ENCODE peak calls at places on chromosomes 6 and 20, in seven cellular contexts. R is breast epithelium, A is GDM1, V is ELR, Y is fibroblast of mammary gland, D is mesothelial cell of epicardium, S is iris pigment epithelial cell. E is an unnamed sample.

GRCh38 chr20:20820780-20821495 is 108.5 kb upstream of the RALGAPA2 start:
- DNase-seq in V (peak; percentile 27), D (no peak), Y (no peak), A (no peak), R (no peak), S (no peak), E (no peak)

GRCh38 chr6:111615916-111616612 is 10.4 kb upstream of the TRAF3IP2 start:
- DNase-seq in A (no peak), V (no peak), D (no peak), S (no peak), R (no peak), Y (no peak), E (no peak)

GRCh38 chr6:5135783-5136376 is 50.7 kb downstream of the PPP1R3G start:
- DNase-seq in S (peak; percentile 43), A (no peak), V (peak; percentile 60), D (no peak), R (no peak), Y (peak; percentile 53), E (no peak)

GRCh38 chr6:414447-414846 is 22.9 kb downstream of the IRF4 start:
- DNase-seq in R (no peak), V (no peak), S (no peak), Y (no peak), A (no peak), D (no peak), E (no peak)

GRCh38 chr20:34528921-34529297 is 12.7 kb downstream of the DYNLRB1 start:
- DNase-seq in R (peak; percentile 68), D (no peak), Y (no peak), V (no peak), A (no peak), S (no peak), E (no peak)

GRCh38 chr20:31260326-31260932 is 3.0 kb downstream of the DEFB115 start:
- DNase-seq in R (no peak), Y (no peak), D (no peak), A (peak; percentile 16), S (no peak), V (peak; percentile 29), E (no peak)

GRCh38 chr6:37323568-37323967 is 30.2 kb upstream of the RNF8 start:
- DNase-seq in Y (peak; percentile 52), D (no peak), S (peak; percentile 27), R (no peak), V (peak; percentile 23), A (no peak), E (no peak)

GRCh38 chr6:134870677-134871498 is 79.0 kb downstream of the ALDH8A1 start:
- DNase-seq in Y (peak; percentile 72), D (no peak), S (peak; percentile 72), V (no peak), A (no peak), R (no peak), E (no peak)

GRCh38 chr6:135087803-135088202 is 33.2 kb upstream of the HBS1L start:
- DNase-seq in R (no peak), S (no peak), D (no peak), V (no peak), Y (peak; percentile 10), A (no peak), E (no peak)

GRCh38 chr6:154267508-154268106 is 89.0 kb downstream of the IPCEF1 start:
- DNase-seq in Y (no peak), D (no peak), A (no peak), V (no peak), S (no peak), R (no peak), E (no peak)

GRCh38 chr6:63597142-63598000 is 25.1 kb downstream of the LOC128125822 start:
- DNase-seq in A (no peak), S (peak; percentile 44), R (no peak), D (no peak), Y (no peak), V (peak; percentile 51), E (no peak)

GRCh38 chr6:134564705-134565104 is 246.8 kb upstream of the SGK1 start:
- DNase-seq in D (no peak), V (no peak), A (no peak), Y (no peak), R (no peak), S (no peak), E (no peak)

GRCh38 chr6:125258651-125259353 is 43.0 kb downstream of the HDDC2 start:
- DNase-seq in A (no peak), Y (no peak), D (no peak), S (peak; percentile 65), R (no peak), V (no peak), E (no peak)

GRCh38 chr6:55040102-55040848 is 134.0 kb upstream of the HCRTR2 start:
- DNase-seq in R (no peak), S (peak; percentile 68), Y (peak; percentile 81), V (peak; percentile 91), A (no peak), D (no peak), E (no peak)

GRCh38 chr6:43509142-43509983 is 783 bp downstream of the LRRC73 start:
- DNase-seq in S (no peak), A (no peak), D (no peak), V (peak; percentile 29), Y (no peak), R (no peak), E (no peak)

GRCh38 chr6:108661430-108661829 is 100.7 kb downstream of the FOXO3 start:
- DNase-seq in V (peak; percentile 84), A (no peak), Y (peak; percentile 77), S (peak; percentile 79), R (no peak), D (no peak), E (no peak)

GRCh38 chr6:70222350-70222749 is 80.5 kb downstream of the COL9A1 start:
- DNase-seq in A (no peak), R (no peak), Y (no peak), V (no peak), S (no peak), D (no peak), E (no peak)

GRCh38 chr6:155177369-155177961 is 86.3 kb upstream of the CLDN20 start:
- DNase-seq in D (no peak), S (peak; percentile 71), R (no peak), A (peak; percentile 32), V (peak; percentile 84), Y (peak; percentile 80), E (no peak)

GRCh38 chr6:126553856-126554255 is 213.9 kb downstream of the CENPW start:
- DNase-seq in R (no peak), S (no peak), D (no peak), V (no peak), A (no peak), Y (peak; percentile 47), E (no peak)

GRCh38 chr6:5695260-5696245 is 311.2 kb downstream of the NRN1 start:
- DNase-seq in Y (peak; percentile 76), S (peak; percentile 66), A (no peak), D (no peak), R (no peak), V (peak; percentile 80), E (no peak)

GRCh38 chr6:19415605-19416326 is 421.4 kb upstream of the ID4 start:
- DNase-seq in R (no peak), Y (peak; percentile 69), V (peak; percentile 89), D (no peak), A (no peak), S (peak; percentile 70), E (no peak)

GRCh38 chr20:53040678-53041674 is 68.8 kb downstream of the TSHZ2 start:
- DNase-seq in D (no peak), S (no peak), Y (peak; percentile 73), V (no peak), A (no peak), R (peak; percentile 54), E (no peak)

GRCh38 chr20:46801003-46801702 is 91.7 kb downstream of the SLC2A10 start:
- DNase-seq in S (no peak), D (no peak), R (no peak), A (no peak), V (no peak), Y (no peak), E (no peak)

GRCh38 chr20:59776059-59776603 is 157.3 kb downstream of the SYCP2 start:
- DNase-seq in Y (no peak), A (no peak), R (peak; percentile 41), S (no peak), D (no peak), V (no peak), E (no peak)

GRCh38 chr6:117483004-117483644 is 650 bp downstream of the DCBLD1 start:
- DNase-seq in V (peak; percentile 75), R (peak; percentile 53), D (peak; percentile 34), Y (peak; percentile 38), A (peak; percentile 12), S (peak; percentile 58), E (no peak)

GRCh38 chr20:19211661-19212523 is 550 bp upstream of the SLC24A3 start:
- DNase-seq in S (peak; percentile 10), D (no peak), R (no peak), Y (no peak), A (peak; percentile 37), V (peak; percentile 7), E (no peak)

GRCh38 chr6:11164717-11165646 is 53.5 kb upstream of the ERVFRD-1 start:
- DNase-seq in S (no peak), V (no peak), Y (no peak), A (no peak), D (no peak), R (no peak), E (no peak)

GRCh38 chr20:56988446-56988845 is 278.0 kb downstream of the BMP7 start:
- DNase-seq in Y (no peak), D (no peak), A (no peak), S (no peak), R (no peak), V (no peak), E (no peak)

GRCh38 chr6:28251648-28252506 is at the start of gene ZKSCAN4:
- DNase-seq in V (peak; percentile 95), S (peak; percentile 92), A (peak; percentile 76), Y (peak; percentile 93), D (peak; percentile 38), R (peak; percentile 56), E (peak; percentile 29)